ENCODE peak calls at places on chromosomes 7 and 10, in four cellular contexts. One of them, this sample, is unnamed.

GRCh38 chr7:129615018-129615417 is 3.5 kb downstream of the NRF1 start:
- DNase-seq in SK-N-SH: no peak
- DNase-seq in IMR-90: peak; percentile 72
- DNase-seq in small intestine: no peak
- DNase-seq in this sample: no peak

GRCh38 chr10:13776861-13777301 is 190.1 kb downstream of the PRPF18 start:
- DNase-seq in SK-N-SH: no peak
- DNase-seq in IMR-90: peak; percentile 35
- DNase-seq in small intestine: no peak
- DNase-seq in this sample: no peak

GRCh38 chr10:119374236-119374635 is 166.9 kb downstream of the GRK5 start:
- DNase-seq in small intestine: no peak
- DNase-seq in IMR-90: no peak
- DNase-seq in SK-N-SH: no peak
- DNase-seq in this sample: no peak

GRCh38 chr7:128737867-128738390 is 1.2 kb upstream of the CALU start:
- DNase-seq in IMR-90: peak; percentile 85
- DNase-seq in small intestine: no peak
- DNase-seq in SK-N-SH: no peak
- DNase-seq in this sample: no peak

GRCh38 chr7:10672186-10672585 is 301.5 kb upstream of the PHF14 start:
- DNase-seq in small intestine: no peak
- DNase-seq in SK-N-SH: no peak
- DNase-seq in IMR-90: no peak
- DNase-seq in this sample: no peak

GRCh38 chr7:518630-519428 is 817 bp downstream of the PDGFA start:
- DNase-seq in IMR-90: peak; percentile 71
- DNase-seq in SK-N-SH: peak; percentile 85
- DNase-seq in small intestine: peak; percentile 83
- DNase-seq in this sample: peak; percentile 88

GRCh38 chr10:13615650-13616049 is 28.9 kb downstream of the PRPF18 start:
- DNase-seq in small intestine: no peak
- DNase-seq in IMR-90: no peak
- DNase-seq in SK-N-SH: no peak
- DNase-seq in this sample: no peak

GRCh38 chr10:60963441-60964256 is 19.7 kb upstream of the RHOBTB1 start:
- DNase-seq in small intestine: no peak
- DNase-seq in IMR-90: peak; percentile 72
- DNase-seq in SK-N-SH: no peak
- DNase-seq in this sample: no peak

GRCh38 chr10:36109399-36110023 is 467.4 kb upstream of the FZD8 start:
- DNase-seq in SK-N-SH: no peak
- DNase-seq in small intestine: no peak
- DNase-seq in IMR-90: no peak
- DNase-seq in this sample: no peak

GRCh38 chr7:66250711-66251110 is 45.6 kb downstream of the TPST1 start:
- DNase-seq in SK-N-SH: no peak
- DNase-seq in small intestine: no peak
- DNase-seq in IMR-90: peak; percentile 95
- DNase-seq in this sample: no peak

GRCh38 chr7:39526676-39527075 is 39.5 kb upstream of the YAE1 start:
- DNase-seq in small intestine: no peak
- DNase-seq in IMR-90: no peak
- DNase-seq in SK-N-SH: no peak
- DNase-seq in this sample: no peak

GRCh38 chr7:26422761-26423160 is 131.1 kb downstream of the SNX10 start:
- DNase-seq in IMR-90: no peak
- DNase-seq in small intestine: no peak
- DNase-seq in SK-N-SH: no peak
- DNase-seq in this sample: no peak

GRCh38 chr10:61211468-61211867 is 241.7 kb downstream of the TMEM26 start:
- DNase-seq in SK-N-SH: no peak
- DNase-seq in IMR-90: no peak
- DNase-seq in small intestine: no peak
- DNase-seq in this sample: no peak

GRCh38 chr7:7103343-7104313 is 78.7 kb upstream of the C1GALT1 start:
- DNase-seq in small intestine: peak; percentile 78
- DNase-seq in IMR-90: peak; percentile 74
- DNase-seq in SK-N-SH: peak; percentile 67
- DNase-seq in this sample: no peak

GRCh38 chr7:27295236-27295635 is 52.6 kb downstream of the EVX1 start:
- DNase-seq in small intestine: no peak
- DNase-seq in IMR-90: no peak
- DNase-seq in SK-N-SH: no peak
- DNase-seq in this sample: no peak

GRCh38 chr10:87504667-87505365 is at the start of gene MINPP1:
- DNase-seq in IMR-90: peak; percentile 84
- DNase-seq in SK-N-SH: peak; percentile 95
- DNase-seq in small intestine: peak; percentile 75
- DNase-seq in this sample: peak; percentile 85

GRCh38 chr7:69211739-69212138 is 386.5 kb upstream of the AUTS2 start:
- DNase-seq in SK-N-SH: no peak
- DNase-seq in small intestine: no peak
- DNase-seq in IMR-90: no peak
- DNase-seq in this sample: no peak

GRCh38 chr7:73770002-73770859 is at the start of gene CLDN3:
- DNase-seq in small intestine: peak; percentile 97
- DNase-seq in SK-N-SH: peak; percentile 82
- DNase-seq in IMR-90: no peak
- DNase-seq in this sample: no peak

GRCh38 chr10:107103174-107104025 is 61.1 kb downstream of the SORCS1 start:
- DNase-seq in SK-N-SH: peak; percentile 64
- DNase-seq in small intestine: no peak
- DNase-seq in IMR-90: no peak
- DNase-seq in this sample: no peak

GRCh38 chr7:1533255-1533568 is 2.7 kb downstream of the MAFK start:
- DNase-seq in SK-N-SH: no peak
- DNase-seq in IMR-90: no peak
- DNase-seq in small intestine: no peak
- DNase-seq in this sample: no peak

GRCh38 chr7:148733496-148733895 is 34.8 kb downstream of the CUL1 start:
- DNase-seq in small intestine: no peak
- DNase-seq in IMR-90: no peak
- DNase-seq in SK-N-SH: no peak
- DNase-seq in this sample: no peak

GRCh38 chr7:101179117-101179779 is 845 bp downstream of the NAT16 start:
- DNase-seq in SK-N-SH: peak; percentile 81
- DNase-seq in IMR-90: no peak
- DNase-seq in small intestine: no peak
- DNase-seq in this sample: no peak

GRCh38 chr10:119871881-119872609 is 598 bp downstream of the MCMBP start:
- DNase-seq in small intestine: peak; percentile 66
- DNase-seq in IMR-90: peak; percentile 28
- DNase-seq in SK-N-SH: peak; percentile 71
- DNase-seq in this sample: peak; percentile 51

GRCh38 chr7:81367335-81367801 is 402.5 kb downstream of the HGF start:
- DNase-seq in IMR-90: peak; percentile 6
- DNase-seq in SK-N-SH: no peak
- DNase-seq in small intestine: no peak
- DNase-seq in this sample: peak; percentile 15

GRCh38 chr10:71075759-71076472 is 136.5 kb upstream of the UNC5B start:
- DNase-seq in SK-N-SH: peak; percentile 44
- DNase-seq in IMR-90: no peak
- DNase-seq in small intestine: no peak
- DNase-seq in this sample: no peak

GRCh38 chr7:71636329-71636728 is 504.4 kb downstream of the GALNT17 start:
- DNase-seq in IMR-90: no peak
- DNase-seq in SK-N-SH: no peak
- DNase-seq in small intestine: no peak
- DNase-seq in this sample: no peak

GRCh38 chr10:23088609-23089008 is 6.8 kb upstream of the MSRB2 start:
- DNase-seq in IMR-90: no peak
- DNase-seq in SK-N-SH: no peak
- DNase-seq in small intestine: no peak
- DNase-seq in this sample: no peak

GRCh38 chr10:15478429-15478828 is 107.3 kb upstream of the FAM171A1 start:
- DNase-seq in IMR-90: no peak
- DNase-seq in small intestine: no peak
- DNase-seq in SK-N-SH: no peak
- DNase-seq in this sample: no peak

GRCh38 chr10:116256749-116257259 is 16.2 kb downstream of the GFRA1 start:
- DNase-seq in IMR-90: no peak
- DNase-seq in SK-N-SH: no peak
- DNase-seq in small intestine: no peak
- DNase-seq in this sample: no peak

GRCh38 chr10:117257701-117258100 is 16.8 kb downstream of the SLC18A2 start:
- DNase-seq in small intestine: no peak
- DNase-seq in IMR-90: no peak
- DNase-seq in SK-N-SH: peak; percentile 50
- DNase-seq in this sample: no peak

GRCh38 chr7:75931676-75932075 is 16.7 kb downstream of the POR start:
- DNase-seq in SK-N-SH: no peak
- DNase-seq in small intestine: no peak
- DNase-seq in IMR-90: no peak
- DNase-seq in this sample: no peak

GRCh38 chr7:157577796-157578339 is 241.1 kb downstream of the DNAJB6 start:
- DNase-seq in small intestine: no peak
- DNase-seq in SK-N-SH: no peak
- DNase-seq in IMR-90: no peak
- DNase-seq in this sample: no peak

DNA sequence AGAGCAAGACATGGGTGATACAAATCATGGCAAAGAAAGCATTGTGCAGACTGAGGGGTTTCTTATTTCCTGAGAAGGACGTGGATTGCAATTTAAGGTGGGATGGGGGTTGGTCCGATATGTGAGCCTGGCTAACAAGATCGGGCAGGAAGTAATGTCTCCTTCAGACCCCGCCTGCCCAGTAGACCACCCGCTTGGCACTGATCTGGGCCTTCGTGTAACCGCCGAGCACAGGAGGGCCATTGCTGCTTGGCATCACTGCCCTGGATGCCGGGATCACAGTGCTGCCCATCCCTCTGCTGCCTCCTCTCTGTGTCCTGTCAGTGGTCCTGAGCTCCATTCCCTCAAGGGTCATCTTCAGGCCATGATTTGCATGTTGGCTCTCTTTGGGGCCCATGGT is 214.6 kb upstream of the ZNF32 start:
- DNase-seq in SK-N-SH: no peak
- DNase-seq in IMR-90: no peak
- DNase-seq in small intestine: no peak
- DNase-seq in this sample: no peak
- H3K27ac ChIP-seq in SK-N-SH: peak overlapping the region; percentile 77
- H3K27ac ChIP-seq in IMR-90: peak overlapping the region; percentile 76
- H3K27ac ChIP-seq in small intestine: peak overlapping the region; percentile 76
- H3K27ac ChIP-seq in this sample: peak overlapping the region; percentile 87

GRCh38 chr7:130950741-130951140 is 216.7 kb upstream of the KLF14 start:
- DNase-seq in SK-N-SH: no peak
- DNase-seq in small intestine: no peak
- DNase-seq in IMR-90: no peak
- DNase-seq in this sample: no peak

GRCh38 chr7:130952477-130952876 is 218.5 kb upstream of the KLF14 start:
- DNase-seq in small intestine: no peak
- DNase-seq in SK-N-SH: no peak
- DNase-seq in IMR-90: no peak
- DNase-seq in this sample: no peak

GRCh38 chr7:130951976-130952313 is 217.9 kb upstream of the KLF14 start:
- DNase-seq in IMR-90: no peak
- DNase-seq in SK-N-SH: no peak
- DNase-seq in small intestine: no peak
- DNase-seq in this sample: no peak

GRCh38 chr7:130950054-130950453 is 216.0 kb upstream of the KLF14 start:
- DNase-seq in IMR-90: no peak
- DNase-seq in SK-N-SH: no peak
- DNase-seq in small intestine: no peak
- DNase-seq in this sample: no peak

DNA sequence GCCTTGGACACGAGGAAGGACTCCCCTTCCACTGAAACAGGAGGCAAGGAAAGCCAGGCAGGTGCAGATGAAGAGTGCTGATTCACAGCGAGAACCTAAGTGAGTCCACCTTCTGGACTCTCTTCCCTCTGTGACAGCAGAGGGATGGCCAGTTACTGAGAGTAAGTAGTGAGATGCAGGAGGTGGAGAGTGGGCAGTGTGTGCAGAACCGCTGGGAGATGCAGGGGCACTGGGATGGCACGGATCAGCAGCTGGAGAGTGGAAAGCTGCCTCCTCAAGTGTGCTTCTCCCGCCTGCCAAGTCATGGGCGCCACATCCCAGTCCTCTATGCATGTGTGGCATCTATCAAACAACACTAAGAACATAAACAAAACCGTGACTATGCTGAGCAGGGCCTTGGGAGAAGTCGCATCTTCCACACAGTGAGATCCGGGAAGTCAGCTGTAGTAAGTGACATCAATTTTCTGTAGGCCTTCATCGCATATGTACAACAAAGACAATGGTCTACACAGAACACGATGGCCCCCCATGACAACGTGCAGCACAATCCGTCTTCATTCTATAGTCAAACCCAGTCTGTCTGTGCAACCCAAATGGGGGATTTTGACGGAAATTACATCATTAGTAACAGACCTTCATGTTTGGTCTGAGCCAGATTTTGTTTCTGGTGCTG is 217.4 kb upstream of the KLF14 start:
- DNase-seq in small intestine: no peak
- DNase-seq in IMR-90: no peak
- DNase-seq in SK-N-SH: no peak
- DNase-seq in this sample: no peak
- H3K4me3 ChIP-seq in small intestine: no peak overlapping the region
- H3K4me3 ChIP-seq in IMR-90: no peak overlapping the region
- H3K4me3 ChIP-seq in SK-N-SH: no peak overlapping the region
- H3K4me3 ChIP-seq in this sample: no peak overlapping the region

DNA sequence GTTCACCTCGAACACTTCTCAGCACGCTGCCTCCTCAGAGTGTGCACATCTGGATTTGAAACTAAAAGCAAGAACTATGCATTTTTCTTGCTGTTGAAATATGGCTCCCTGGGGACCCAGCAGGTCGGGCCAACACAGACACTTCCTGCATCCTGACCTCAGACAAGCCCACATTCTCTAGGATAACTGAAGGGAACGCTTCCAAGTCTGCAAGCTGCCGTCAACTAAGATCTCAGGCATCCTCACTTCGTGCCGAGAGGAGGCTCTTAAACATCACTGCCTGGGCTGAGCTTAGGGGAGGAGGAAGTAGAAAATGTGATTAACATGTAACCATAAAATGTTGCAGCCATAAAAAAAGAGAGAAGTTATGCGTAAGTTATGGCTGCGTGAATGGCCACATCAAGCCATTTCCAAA is 65.5 kb downstream of the PYROXD2 start:
- DNase-seq in SK-N-SH: no peak
- DNase-seq in IMR-90: peak; percentile 99
- DNase-seq in small intestine: no peak
- DNase-seq in this sample: peak; percentile 59
- H3K27ac ChIP-seq in SK-N-SH: no peak overlapping the region
- H3K27ac ChIP-seq in IMR-90: peak overlapping the region; percentile 76
- H3K27ac ChIP-seq in small intestine: no peak overlapping the region
- H3K27ac ChIP-seq in this sample: no peak overlapping the region

GRCh38 chr10:96374639-96374984 is 15.8 kb upstream of the OPALIN start:
- DNase-seq in SK-N-SH: peak; percentile 51
- DNase-seq in IMR-90: no peak
- DNase-seq in small intestine: no peak
- DNase-seq in this sample: no peak
- H3K4me3 ChIP-seq in SK-N-SH: peak overlapping the region; percentile 44
- H3K4me3 ChIP-seq in IMR-90: no peak overlapping the region
- H3K4me3 ChIP-seq in small intestine: no peak overlapping the region
- H3K4me3 ChIP-seq in this sample: peak overlapping the region; percentile 65